ENCODE peak calls at places on chromosomes 2 and 18, in ten cellular contexts. B, L, T, A, U, O, M, I, V and X are unnamed samples.

GRCh38 chr2:70190086-70190412 is 770 bp downstream of the C2orf42 start:
- DNase-seq in B (no peak), L (peak), T (no peak), A (peak), U (peak), O (peak), M (peak), I (no peak), V (peak), X (no peak)

GRCh38 chr2:230346921-230347533 is 20.0 kb downstream of the SP140L start:
- DNase-seq in B (no peak), L (no peak), T (no peak), A (no peak), U (no peak), O (no peak), M (no peak), I (no peak), V (no peak), X (no peak)

GRCh38 chr2:237207641-237208040 is 122.0 kb downstream of the COPS8 start:
- DNase-seq in B (no peak), L (peak), T (no peak), A (peak), U (no peak), O (no peak), M (no peak), I (no peak), V (no peak), X (no peak)

GRCh38 chr2:127158614-127159290 is 51.8 kb upstream of the BIN1 start:
- DNase-seq in B (peak), L (peak), T (no peak), A (no peak), U (no peak), O (no peak), M (no peak), I (no peak), V (peak), X (no peak)

GRCh38 chr2:219010162-219010756 is 17.0 kb upstream of the CRYBA2 start:
- DNase-seq in B (peak), L (no peak), T (peak), A (peak), U (peak), O (no peak), M (no peak), I (no peak), V (no peak), X (no peak)

GRCh38 chr2:75464348-75464946 is 96.3 kb downstream of the EVA1A start:
- DNase-seq in B (peak), L (no peak), T (peak), A (peak), U (no peak), O (no peak), M (no peak), I (no peak), V (peak), X (no peak)

GRCh38 chr2:207133862-207134519 is 31.8 kb downstream of the KLF7 start:
- DNase-seq in B (no peak), L (no peak), T (peak), A (peak), U (no peak), O (no peak), M (no peak), I (no peak), V (no peak), X (peak)

GRCh38 chr2:121722479-121722878 is 14.2 kb downstream of the NIFK start:
- DNase-seq in B (no peak), L (peak), T (peak), A (no peak), U (no peak), O (no peak), M (no peak), I (no peak), V (no peak), X (no peak)

GRCh38 chr2:9675369-9676351 is 44.9 kb upstream of the YWHAQ start:
- DNase-seq in B (no peak), L (peak), T (peak), A (no peak), U (no peak), O (no peak), M (no peak), I (no peak), V (no peak), X (no peak)

GRCh38 chr2:64225491-64225890 is 81.3 kb upstream of the PELI1 start:
- DNase-seq in B (no peak), L (no peak), T (no peak), A (no peak), U (no peak), O (no peak), M (no peak), I (no peak), V (no peak), X (no peak)

GRCh38 chr2:85709385-85709784 is 15.2 kb downstream of the GNLY start:
- DNase-seq in B (no peak), L (peak), T (no peak), A (no peak), U (no peak), O (no peak), M (no peak), I (no peak), V (no peak), X (no peak)

GRCh38 chr18:59051470-59052165 is 88.1 kb upstream of the SEC11C start:
- DNase-seq in B (no peak), L (no peak), T (no peak), A (peak), U (no peak), O (no peak), M (no peak), I (no peak), V (no peak), X (no peak)

GRCh38 chr18:36153203-36153602 is 23.5 kb downstream of the ELP2 start:
- DNase-seq in B (no peak), L (no peak), T (peak), A (peak), U (no peak), O (no peak), M (no peak), I (no peak), V (no peak), X (no peak)

GRCh38 chr18:48080546-48080945 is 150.1 kb upstream of the SMAD2 start:
- DNase-seq in B (no peak), L (no peak), T (no peak), A (no peak), U (no peak), O (no peak), M (no peak), I (no peak), V (no peak), X (no peak)

GRCh38 chr2:7672027-7672684 is 754.9 kb downstream of the RNF144A start:
- DNase-seq in B (peak), L (peak), T (no peak), A (peak), U (peak), O (no peak), M (peak), I (peak), V (peak), X (peak)

GRCh38 chr2:142586693-142587432 is 290.6 kb upstream of the KYNU start:
- DNase-seq in B (peak), L (peak), T (no peak), A (no peak), U (no peak), O (no peak), M (no peak), I (no peak), V (no peak), X (no peak)